ENCODE peak calls at places on chromosomes 11 and 22, in four cellular contexts. P, M, K and G are unnamed samples.

GRCh38 chr11:131685206-131685605 is 314.8 kb downstream of the NTM start:
- DNase-seq in P (no peak), M (no peak), K (no peak), G (no peak)

GRCh38 chr22:39622881-39623367 is 52.4 kb downstream of the CACNA1I start:
- DNase-seq in P (peak; percentile 61), M (peak; percentile 40), K (no peak), G (peak; percentile 59)

GRCh38 chr11:8371516-8371884 is 107.8 kb upstream of the LMO1 start:
- DNase-seq in P (no peak), M (no peak), K (no peak), G (no peak)

GRCh38 chr11:39809833-39810232 is 1649.6 kb downstream of the LRRC4C start:
- DNase-seq in P (no peak), M (no peak), K (no peak), G (no peak)

GRCh38 chr11:6219359-6219758 is 14.0 kb downstream of the C11orf42 start:
- DNase-seq in P (no peak), M (no peak), K (no peak), G (no peak)

GRCh38 chr11:68965901-68966868 is 14.6 kb downstream of the MRGPRD start:
- DNase-seq in P (no peak), M (no peak), K (no peak), G (no peak)

GRCh38 chr11:117548876-117549275 is 221.2 kb downstream of the CEP164 start:
- DNase-seq in P (no peak), M (no peak), K (no peak), G (no peak)

GRCh38 chr11:130087294-130087926 is 17.7 kb downstream of the APLP2 start:
- DNase-seq in P (no peak), M (no peak), K (peak; percentile 17), G (no peak)

GRCh38 chr11:75107187-75107586 is 10.5 kb upstream of the OR2AT4 start:
- DNase-seq in P (no peak), M (no peak), K (no peak), G (no peak)

GRCh38 chr22:50739279-50739691 is 1.3 kb downstream of the ACR start:
- DNase-seq in P (no peak), M (no peak), K (no peak), G (no peak)

GRCh38 chr22:26679003-26679629 is 21.7 kb downstream of the MIAT start:
- DNase-seq in P (peak; percentile 73), M (peak; percentile 53), K (peak; percentile 53), G (peak; percentile 94)

GRCh38 chr11:104893876-104894275 is 4.4 kb downstream of the CASP12 start:
- DNase-seq in P (no peak), M (no peak), K (no peak), G (no peak)

GRCh38 chr11:44030996-44031395 is 16.8 kb upstream of the ACCSL start:
- DNase-seq in P (no peak), M (no peak), K (no peak), G (no peak)

GRCh38 chr11:78426845-78427244 is 9.2 kb upstream of the GAB2 start:
- DNase-seq in P (no peak), M (no peak), K (no peak), G (no peak)

GRCh38 chr11:128824199-128825049 is 42.7 kb downstream of the KCNJ1 start:
- DNase-seq in P (no peak), M (no peak), K (no peak), G (no peak)

GRCh38 chr22:38176170-38176741 is 5.4 kb downstream of the PLA2G6 start:
- DNase-seq in P (no peak), M (no peak), K (peak; percentile 65), G (no peak)

GRCh38 chr11:5040876-5041275 is 5.5 kb upstream of the OR52J3 start:
- DNase-seq in P (no peak), M (no peak), K (no peak), G (no peak)
- TF ChIP-seq RAD21 in P (no peak), M (no peak), K (no peak), G (no peak)

DNA sequence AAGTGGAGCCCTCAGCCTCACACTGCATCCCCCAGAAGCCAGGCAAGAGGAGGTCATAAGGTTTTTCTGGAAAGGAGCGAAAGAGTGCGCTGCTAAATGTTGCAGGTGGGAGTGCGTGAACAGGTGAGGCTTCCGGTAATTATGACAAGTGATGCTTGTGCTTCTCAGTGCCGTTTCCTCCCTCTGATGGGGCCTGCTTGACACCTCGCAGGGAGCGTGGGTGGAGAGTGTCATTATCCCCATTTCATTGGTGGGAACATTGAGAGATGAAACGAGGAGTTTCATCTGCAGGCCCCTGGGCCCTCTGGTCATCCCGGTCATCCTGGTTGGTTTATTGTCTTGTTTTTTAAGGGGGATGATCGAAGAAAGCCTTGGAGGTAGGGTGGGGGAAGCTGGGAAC is 57.5 kb downstream of the BCR start:
- DNase-seq in P (peak; percentile 60), M (no peak), K (no peak), G (no peak)
- TF ChIP-seq EGR1 in P (no peak), M (no peak), K (no peak), G (no peak)

GRCh38 chr11:62602141-62603071 is 741 bp upstream of the MTA2 start:
- DNase-seq in P (peak; percentile 86), M (no peak), K (no peak), G (peak; percentile 77)
- TF ChIP-seq RAD21 in P (no peak), M (no peak), K (no peak), G (no peak)

GRCh38 chr11:59801981-59802638 is 8.5 kb downstream of the MRPL16 start:
- DNase-seq in P (no peak), M (no peak), K (no peak), G (no peak)
- TF ChIP-seq EGR1 in P (no peak), M (no peak), K (no peak), G (no peak)

DNA sequence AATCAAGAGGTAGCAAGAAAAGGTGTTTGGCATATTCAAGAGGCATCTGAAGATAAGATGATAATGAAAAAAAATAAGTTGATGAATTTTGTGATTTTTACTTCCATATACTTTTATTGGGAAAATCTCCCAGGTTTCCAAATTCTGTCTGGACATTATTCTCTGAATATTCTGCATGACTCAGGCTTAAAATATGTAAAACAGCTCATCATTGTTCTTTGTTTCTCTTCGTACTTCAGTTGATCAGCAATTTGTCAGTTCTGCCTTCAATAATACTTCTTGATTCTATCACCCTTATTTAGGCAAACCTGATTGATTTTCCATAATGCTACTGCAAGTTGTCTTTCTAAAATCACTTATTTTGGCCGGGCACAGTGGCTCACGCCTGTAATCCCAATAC is 30.2 kb downstream of the GTF2H1 start:
- DNase-seq in P (no peak), M (no peak), K (no peak), G (no peak)
- TF ChIP-seq RAD21 in P (no peak), M (no peak), K (no peak), G (no peak)

GRCh38 chr22:24893341-24894070 is 53.0 kb downstream of the LHFPL7 start:
- DNase-seq in P (no peak), M (no peak), K (no peak), G (no peak)

GRCh38 chr22:24894220-24894975 is 52.1 kb downstream of the LHFPL7 start:
- DNase-seq in P (no peak), M (peak; percentile 89), K (no peak), G (no peak)

DNA sequence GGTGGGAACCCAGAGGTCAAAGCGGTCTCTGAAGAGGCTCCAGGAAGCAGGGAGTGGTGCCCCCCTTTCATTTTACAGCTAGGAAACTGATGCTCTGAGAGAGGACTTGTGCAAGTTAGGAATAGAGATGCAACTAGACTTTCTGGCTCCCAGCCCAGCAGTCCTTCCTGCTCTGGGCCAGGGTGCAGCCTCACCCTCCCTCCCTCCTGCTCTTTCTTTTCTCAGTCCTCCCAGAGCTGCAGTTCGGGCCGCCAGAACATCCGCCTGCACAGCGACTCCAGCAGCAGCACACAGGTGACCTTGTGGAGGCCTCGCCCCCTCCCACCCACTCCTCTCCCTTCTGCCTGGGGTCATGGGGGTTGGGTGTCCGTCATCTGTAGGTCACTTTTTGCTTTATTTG is 51.5 kb downstream of the LHFPL7 start:
- DNase-seq in P (no peak), M (peak; percentile 18), K (no peak), G (no peak)
- TF ChIP-seq EGR1 in P (no peak), M (no peak), K (no peak), G (no peak)

DNA sequence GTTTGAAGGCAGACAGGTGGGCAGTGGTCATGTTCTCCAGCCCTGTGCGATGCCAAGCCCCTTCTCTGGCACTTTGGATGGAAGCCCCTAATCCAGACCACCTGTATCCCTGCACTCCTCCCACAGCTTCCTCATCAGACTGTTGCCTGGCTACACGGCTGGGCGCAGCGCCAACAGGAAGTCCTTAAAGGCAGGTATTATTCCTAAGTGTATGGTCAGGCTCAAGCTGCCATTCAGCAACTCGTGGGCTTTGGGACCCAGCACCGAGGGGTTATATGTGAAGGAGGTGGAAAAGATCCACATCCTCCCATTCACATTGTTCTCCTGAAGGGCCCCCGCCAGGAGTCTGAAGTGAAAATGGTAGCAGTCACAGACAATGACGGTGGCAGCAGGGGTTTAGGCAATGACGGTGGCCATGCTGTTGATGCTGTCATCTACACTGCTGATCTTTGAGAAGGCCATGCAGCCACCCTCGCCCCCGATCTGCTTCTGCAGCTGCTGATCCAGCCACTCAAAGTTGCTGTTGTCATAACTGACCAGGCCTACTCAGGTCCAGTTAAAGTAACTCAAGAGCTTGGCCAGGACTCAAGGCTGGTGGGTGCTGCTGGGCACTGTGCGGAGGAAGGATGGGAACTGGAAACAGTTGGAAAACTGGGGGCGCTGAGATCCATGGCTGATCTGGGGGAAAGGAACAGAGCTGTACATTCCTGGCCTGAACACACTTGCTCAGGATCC is 27.7 kb downstream of the OR6Q1 start:
- DNase-seq in P (no peak), M (no peak), K (no peak), G (no peak)
- TF ChIP-seq RAD21 in P (no peak), M (no peak), K (no peak), G (no peak)

GRCh38 chr11:10601722-10602281 is 33.3 kb upstream of the LYVE1 start:
- DNase-seq in P (no peak), M (no peak), K (no peak), G (no peak)

GRCh38 chr11:10600570-10601248 is 32.2 kb upstream of the LYVE1 start:
- DNase-seq in P (no peak), M (no peak), K (no peak), G (no peak)

GRCh38 chr11:10597877-10598341 is 29.4 kb upstream of the LYVE1 start:
- DNase-seq in P (no peak), M (no peak), K (no peak), G (no peak)

GRCh38 chr11:10602366-10602765 is 33.9 kb upstream of the LYVE1 start:
- DNase-seq in P (no peak), M (no peak), K (no peak), G (no peak)

GRCh38 chr11:10599388-10600175 is 31.1 kb upstream of the LYVE1 start:
- DNase-seq in P (no peak), M (no peak), K (no peak), G (no peak)
- TF ChIP-seq EGR1 in P (no peak), M (no peak), K (no peak), G (no peak)